ENCODE peak calls at places on chromosome 20, in four cellular contexts. One of them, this sample, is unnamed.

GRCh38 chr20:2814076-2814475 is 711 bp upstream of the C20orf141 start:
- DNase-seq in K562: no peak
- DNase-seq in suprapubic skin: no peak
- DNase-seq in transverse colon: no peak
- DNase-seq in this sample: no peak

GRCh38 chr20:10788055-10788454 is 114.3 kb upstream of the JAG1 start:
- DNase-seq in K562: no peak
- DNase-seq in suprapubic skin: no peak
- DNase-seq in transverse colon: no peak
- DNase-seq in this sample: no peak

GRCh38 chr20:38520261-38520660 is 47.6 kb downstream of the RALGAPB start:
- DNase-seq in transverse colon: no peak
- DNase-seq in K562: no peak
- DNase-seq in suprapubic skin: no peak
- DNase-seq in this sample: no peak

GRCh38 chr20:62550087-62550565 is 74.3 kb upstream of the GATA5 start:
- DNase-seq in transverse colon: no peak
- DNase-seq in suprapubic skin: no peak
- DNase-seq in K562: no peak
- DNase-seq in this sample: peak; percentile 87

GRCh38 chr20:41111578-41111951 is 25.8 kb upstream of the PLCG1 start:
- DNase-seq in suprapubic skin: no peak
- DNase-seq in transverse colon: no peak
- DNase-seq in K562: no peak
- DNase-seq in this sample: no peak

GRCh38 chr20:47795214-47795667 is 10.0 kb upstream of the SULF2 start:
- DNase-seq in K562: no peak
- DNase-seq in suprapubic skin: no peak
- DNase-seq in transverse colon: no peak
- DNase-seq in this sample: no peak

GRCh38 chr20:47496118-47496517 is 5.6 kb upstream of the NCOA3 start:
- DNase-seq in K562: no peak
- DNase-seq in transverse colon: no peak
- DNase-seq in suprapubic skin: no peak
- DNase-seq in this sample: no peak

GRCh38 chr20:62737271-62737761 is 28.7 kb downstream of the NTSR1 start:
- DNase-seq in transverse colon: peak; percentile 5
- DNase-seq in K562: no peak
- DNase-seq in suprapubic skin: no peak
- DNase-seq in this sample: no peak

GRCh38 chr20:13883425-13883824 is 98.6 kb downstream of the NDUFAF5 start:
- DNase-seq in transverse colon: no peak
- DNase-seq in suprapubic skin: no peak
- DNase-seq in K562: no peak
- DNase-seq in this sample: peak; percentile 84

GRCh38 chr20:38044685-38045084 is 11.1 kb downstream of the RPRD1B start:
- DNase-seq in K562: no peak
- DNase-seq in transverse colon: no peak
- DNase-seq in suprapubic skin: no peak
- DNase-seq in this sample: no peak

GRCh38 chr20:44302026-44302669 is 8.9 kb downstream of the FITM2 start:
- DNase-seq in K562: no peak
- DNase-seq in suprapubic skin: no peak
- DNase-seq in transverse colon: peak; percentile 49
- DNase-seq in this sample: no peak

GRCh38 chr20:57241592-57241991 is 24.8 kb downstream of the BMP7 start:
- DNase-seq in K562: no peak
- DNase-seq in transverse colon: no peak
- DNase-seq in suprapubic skin: no peak
- DNase-seq in this sample: no peak

GRCh38 chr20:57392512-57393271 is 1.5 kb downstream of the RBM38 start:
- DNase-seq in transverse colon: peak; percentile 77
- DNase-seq in K562: peak; percentile 37
- DNase-seq in suprapubic skin: no peak
- DNase-seq in this sample: peak; percentile 87

GRCh38 chr20:36091561-36092423 is 62.7 kb upstream of the EPB41L1 start:
- DNase-seq in K562: no peak
- DNase-seq in transverse colon: no peak
- DNase-seq in suprapubic skin: no peak
- DNase-seq in this sample: no peak

GRCh38 chr20:62122659-62123449 is 579 bp downstream of the LSM14B start:
- DNase-seq in K562: peak; percentile 50
- DNase-seq in transverse colon: peak; percentile 64
- DNase-seq in suprapubic skin: no peak
- DNase-seq in this sample: peak; percentile 80

GRCh38 chr20:60636417-60636816 is 615.6 kb upstream of the CDH4 start:
- DNase-seq in suprapubic skin: no peak
- DNase-seq in K562: no peak
- DNase-seq in transverse colon: no peak
- DNase-seq in this sample: no peak

GRCh38 chr20:50810063-50810462 is 15.2 kb downstream of the BCAS4 start:
- DNase-seq in suprapubic skin: no peak
- DNase-seq in transverse colon: no peak
- DNase-seq in K562: no peak
- DNase-seq in this sample: no peak

GRCh38 chr20:63501818-63502670 is 3.2 kb upstream of the EEF1A2 start:
- DNase-seq in K562: peak; percentile 90
- DNase-seq in transverse colon: no peak
- DNase-seq in suprapubic skin: no peak
- DNase-seq in this sample: peak; percentile 56

GRCh38 chr20:2871111-2871465 is 2.2 kb upstream of the PTPRA start:
- DNase-seq in transverse colon: no peak
- DNase-seq in K562: peak; percentile 26
- DNase-seq in suprapubic skin: no peak
- DNase-seq in this sample: peak; percentile 43

GRCh38 chr20:23187759-23188158 is 101.6 kb upstream of the CD93 start:
- DNase-seq in K562: no peak
- DNase-seq in suprapubic skin: no peak
- DNase-seq in transverse colon: peak; percentile 28
- DNase-seq in this sample: no peak

GRCh38 chr20:43452404-43453126 is 5.1 kb upstream of the SRSF6 start:
- DNase-seq in K562: no peak
- DNase-seq in transverse colon: no peak
- DNase-seq in suprapubic skin: no peak
- DNase-seq in this sample: no peak

GRCh38 chr20:51800769-51801219 is 1.5 kb downstream of the SALL4 start:
- DNase-seq in K562: no peak
- DNase-seq in suprapubic skin: no peak
- DNase-seq in transverse colon: no peak
- DNase-seq in this sample: no peak

GRCh38 chr20:49287555-49288249 is 9.8 kb upstream of the ZNFX1 start:
- DNase-seq in transverse colon: no peak
- DNase-seq in K562: peak; percentile 30
- DNase-seq in suprapubic skin: no peak
- DNase-seq in this sample: no peak

GRCh38 chr20:49288250-49288751 is 10.4 kb upstream of the ZNFX1 start:
- DNase-seq in K562: no peak
- DNase-seq in transverse colon: no peak
- DNase-seq in suprapubic skin: no peak
- DNase-seq in this sample: no peak

GRCh38 chr20:49290608-49291191 is 12.8 kb upstream of the ZNFX1 start:
- DNase-seq in suprapubic skin: no peak
- DNase-seq in transverse colon: no peak
- DNase-seq in K562: no peak
- DNase-seq in this sample: no peak

GRCh38 chr20:49286689-49287551 is 9.1 kb upstream of the ZNFX1 start:
- DNase-seq in transverse colon: peak; percentile 10
- DNase-seq in suprapubic skin: no peak
- DNase-seq in K562: peak; percentile 31
- DNase-seq in this sample: no peak

GRCh38 chr20:49288784-49289696 is 11.2 kb upstream of the ZNFX1 start:
- DNase-seq in transverse colon: no peak
- DNase-seq in suprapubic skin: no peak
- DNase-seq in K562: no peak
- DNase-seq in this sample: no peak
- TF ChIP-seq POLR2AphosphoS5 in transverse colon: no peak
- TF ChIP-seq POLR2AphosphoS5 in suprapubic skin: no peak
- TF ChIP-seq POLR2AphosphoS5 in K562: peak; percentile 68
- TF ChIP-seq POLR2AphosphoS5 in this sample: no peak

DNA sequence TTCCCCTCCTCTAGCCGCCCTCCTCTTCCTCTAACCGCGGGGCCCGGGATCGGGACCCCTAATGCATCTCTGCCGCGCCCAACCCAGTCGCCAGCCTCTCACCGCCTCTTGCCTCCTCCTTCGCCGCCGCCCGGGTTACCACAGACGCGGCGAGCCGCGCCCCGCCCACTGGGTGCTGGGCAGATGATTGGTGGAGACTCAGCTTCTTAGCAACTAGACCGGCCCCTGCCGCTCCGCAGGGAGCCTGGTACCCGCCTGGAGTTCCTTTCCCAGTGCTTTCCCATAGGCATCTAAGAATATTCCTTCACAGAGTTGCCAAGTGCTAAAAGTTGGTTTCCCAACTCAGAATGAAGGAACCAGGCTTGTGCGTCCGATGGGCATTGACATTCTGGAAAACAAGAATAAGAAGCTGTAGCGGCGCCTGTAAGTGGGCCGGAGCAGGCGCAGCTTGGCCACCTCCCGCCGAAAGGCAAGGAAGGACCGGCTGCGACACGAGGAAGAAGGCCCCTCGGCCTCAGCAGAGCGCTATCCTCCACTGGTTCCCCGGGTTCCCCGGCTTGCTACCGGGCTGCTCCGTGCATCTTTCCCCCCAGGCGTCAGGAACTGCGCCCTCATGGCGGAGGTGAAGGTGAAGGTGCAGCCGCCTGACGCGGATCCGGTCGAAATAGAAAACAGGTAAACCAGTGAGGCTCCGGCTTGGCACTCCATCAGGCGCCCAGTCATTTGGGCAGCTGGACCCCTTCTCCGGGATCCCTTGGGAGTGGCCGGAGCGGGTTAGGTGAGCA is at the start of the genes DZANK1 and POLR3F:
- DNase-seq in suprapubic skin: peak; percentile 95
- DNase-seq in K562: peak; percentile 94
- DNase-seq in transverse colon: peak; percentile 96
- DNase-seq in this sample: peak; percentile 96
- TF ChIP-seq EP300 in suprapubic skin: no peak
- TF ChIP-seq EP300 in K562: no peak
- TF ChIP-seq EP300 in transverse colon: no peak
- TF ChIP-seq EP300 in this sample: no peak

DNA sequence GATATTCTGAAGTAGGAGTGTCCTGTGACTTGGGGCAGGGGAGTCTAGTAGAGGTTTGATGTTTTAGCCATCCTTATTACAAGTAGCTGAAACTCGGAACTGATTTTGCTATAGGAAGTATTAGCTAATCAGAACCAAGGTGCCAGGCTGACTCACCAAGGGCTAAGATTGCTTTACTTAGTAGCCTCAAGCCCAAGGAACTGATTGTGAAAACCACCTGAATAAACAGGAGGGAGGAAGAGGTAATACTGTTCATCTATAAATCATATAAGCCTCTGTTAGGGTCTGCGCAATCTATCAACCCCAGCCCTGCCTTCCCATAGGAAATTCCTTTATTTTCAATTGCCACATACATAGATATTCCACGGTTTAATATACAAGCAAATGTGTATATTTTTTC is 54.4 kb downstream of the GNAS start:
- DNase-seq in suprapubic skin: no peak
- DNase-seq in transverse colon: no peak
- DNase-seq in K562: no peak
- DNase-seq in this sample: no peak
- H3K4me3 ChIP-seq in suprapubic skin: no peak overlapping the region
- H3K4me3 ChIP-seq in transverse colon: no peak overlapping the region
- H3K4me3 ChIP-seq in K562: no peak overlapping the region
- H3K4me3 ChIP-seq in this sample: peak overlapping the region; percentile 24

GRCh38 chr20:48921168-48921882 is at the start of gene ARFGEF2:
- DNase-seq in suprapubic skin: peak; percentile 93
- DNase-seq in K562: peak; percentile 97
- DNase-seq in transverse colon: peak; percentile 95
- DNase-seq in this sample: peak; percentile 94
- TF ChIP-seq POLR2AphosphoS5 in suprapubic skin: no peak
- TF ChIP-seq POLR2AphosphoS5 in K562: peak; percentile 54
- TF ChIP-seq POLR2AphosphoS5 in transverse colon: peak; percentile 93
- TF ChIP-seq POLR2AphosphoS5 in this sample: peak; percentile 90

GRCh38 chr20:34558320-34559202 is at the start of gene MAP1LC3A:
- DNase-seq in suprapubic skin: peak; percentile 98
- DNase-seq in transverse colon: peak; percentile 96
- DNase-seq in K562: peak; percentile 60
- DNase-seq in this sample: peak; percentile 99
- TF ChIP-seq EP300 in suprapubic skin: no peak
- TF ChIP-seq EP300 in transverse colon: no peak
- TF ChIP-seq EP300 in K562: no peak
- TF ChIP-seq EP300 in this sample: no peak

GRCh38 chr20:46060975-46061374 is 28.8 kb downstream of the NCOA5 start:
- DNase-seq in transverse colon: no peak
- DNase-seq in K562: no peak
- DNase-seq in suprapubic skin: no peak
- DNase-seq in this sample: no peak
- H3K4me3 ChIP-seq in transverse colon: no peak overlapping the region
- H3K4me3 ChIP-seq in K562: no peak overlapping the region
- H3K4me3 ChIP-seq in suprapubic skin: no peak overlapping the region
- H3K4me3 ChIP-seq in this sample: no peak overlapping the region

GRCh38 chr20:17619351-17620093 is 49.6 kb downstream of the DSTN start:
- DNase-seq in suprapubic skin: peak; percentile 61
- DNase-seq in K562: no peak
- DNase-seq in transverse colon: peak; percentile 6
- DNase-seq in this sample: peak; percentile 61

GRCh38 chr20:17620371-17621228 is 50.7 kb downstream of the DSTN start:
- DNase-seq in suprapubic skin: peak; percentile 74
- DNase-seq in K562: no peak
- DNase-seq in transverse colon: peak; percentile 7
- DNase-seq in this sample: peak; percentile 69

GRCh38 chr20:17617212-17617867 is 47.5 kb downstream of the DSTN start:
- DNase-seq in suprapubic skin: no peak
- DNase-seq in transverse colon: peak; percentile 49
- DNase-seq in K562: peak; percentile 62
- DNase-seq in this sample: peak; percentile 87

GRCh38 chr20:17617868-17618672 is 48.2 kb downstream of the DSTN start:
- DNase-seq in K562: no peak
- DNase-seq in suprapubic skin: no peak
- DNase-seq in transverse colon: peak; percentile 6
- DNase-seq in this sample: peak; percentile 72

DNA sequence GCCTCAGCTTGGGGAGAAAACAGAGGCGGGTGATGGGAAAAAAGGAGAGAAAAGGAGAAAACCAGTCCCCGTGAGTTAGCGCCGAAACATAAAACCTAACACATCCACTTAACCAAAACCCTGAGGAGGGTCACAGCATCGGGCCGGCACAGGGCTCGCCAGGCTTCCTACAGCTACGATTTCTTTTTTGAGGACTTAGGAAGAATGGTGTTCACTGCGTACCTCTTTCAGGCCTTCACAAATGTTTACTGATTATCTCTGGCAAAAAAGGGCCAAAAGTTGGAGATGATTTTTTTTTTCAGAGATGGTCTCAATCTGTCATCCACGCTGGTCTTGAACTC is 48.8 kb downstream of the DSTN start:
- DNase-seq in transverse colon: peak; percentile 2
- DNase-seq in suprapubic skin: no peak
- DNase-seq in K562: no peak
- DNase-seq in this sample: no peak
- TF ChIP-seq POLR2AphosphoS5 in transverse colon: no peak
- TF ChIP-seq POLR2AphosphoS5 in suprapubic skin: no peak
- TF ChIP-seq POLR2AphosphoS5 in K562: no peak
- TF ChIP-seq POLR2AphosphoS5 in this sample: no peak

GRCh38 chr20:24779886-24780285 is 169.2 kb upstream of the CST7 start:
- DNase-seq in suprapubic skin: peak; percentile 50
- DNase-seq in K562: no peak
- DNase-seq in transverse colon: no peak
- DNase-seq in this sample: peak; percentile 40
- TF ChIP-seq EP300 in suprapubic skin: no peak
- TF ChIP-seq EP300 in K562: no peak
- TF ChIP-seq EP300 in transverse colon: no peak
- TF ChIP-seq EP300 in this sample: no peak

GRCh38 chr20:1121439-1121838 is 3.0 kb downstream of the PSMF1 start:
- DNase-seq in transverse colon: no peak
- DNase-seq in suprapubic skin: no peak
- DNase-seq in K562: peak; percentile 35
- DNase-seq in this sample: no peak
- H3K4me3 ChIP-seq in transverse colon: no peak overlapping the region
- H3K4me3 ChIP-seq in suprapubic skin: no peak overlapping the region
- H3K4me3 ChIP-seq in K562: no peak overlapping the region
- H3K4me3 ChIP-seq in this sample: no peak overlapping the region